ENCODE peak calls at places on chromosomes 11 and 22, in six cellular contexts. V is upper lobe of left lung; L is gastroesophageal sphincter; R is heart right ventricle; P is CD4-positive, alpha-beta T cell; B is A549. D is an unnamed sample.

GRCh38 chr22:17576475-17576874 is 13.2 kb downstream of the SLC25A18 start:
- ATAC-seq in V (no peak), L (no peak), R (peak; percentile 58), P (no peak), B (no peak), D (no peak)

GRCh38 chr11:132186699-132187098 is 816.3 kb downstream of the NTM start:
- ATAC-seq in V (no peak), L (no peak), R (no peak), P (no peak), B (no peak), D (no peak)

GRCh38 chr22:38901111-38901641 is 29.2 kb upstream of the CBX6 start:
- ATAC-seq in V (no peak), L (no peak), R (no peak), P (no peak), B (no peak), D (no peak)

GRCh38 chr22:19832476-19833108 is 22.1 kb downstream of the GNB1L start:
- ATAC-seq in V (no peak), L (no peak), R (no peak), P (no peak), B (no peak), D (no peak)

GRCh38 chr11:86606849-86607481 is 65.5 kb downstream of the ME3 start:
- ATAC-seq in V (no peak), L (no peak), R (no peak), P (no peak), B (no peak), D (peak; percentile 39)

GRCh38 chr22:19122143-19122751 is at the start of gene DGCR2:
- ATAC-seq in V (peak; percentile 98), L (peak; percentile 97), R (peak; percentile 98), P (peak; percentile 97), B (peak; percentile 94), D (peak; percentile 98)

GRCh38 chr11:73414977-73415492 is 38.8 kb downstream of the RELT start:
- ATAC-seq in V (peak; percentile 44), L (peak; percentile 39), R (peak; percentile 54), P (no peak), B (no peak), D (no peak)

GRCh38 chr11:107675902-107676301 is 36.0 kb downstream of the SLN start:
- ATAC-seq in V (no peak), L (no peak), R (no peak), P (no peak), B (no peak), D (no peak)

GRCh38 chr22:33605686-33606085 is 314.6 kb downstream of the LARGE1 start:
- ATAC-seq in V (no peak), L (no peak), R (peak; percentile 94), P (no peak), B (no peak), D (no peak)

GRCh38 chr22:31400023-31400397 is 606 bp downstream of the DRG1 start:
- ATAC-seq in V (peak; percentile 1), L (no peak), R (peak; percentile 13), P (no peak), B (no peak), D (peak; percentile 28)

GRCh38 chr22:26453195-26453594 is 24.1 kb downstream of the ASPHD2 start:
- ATAC-seq in V (no peak), L (no peak), R (no peak), P (no peak), B (no peak), D (no peak)

GRCh38 chr22:31347251-31348008 is 1.3 kb upstream of the PATZ1 start:
- ATAC-seq in V (peak; percentile 78), L (peak; percentile 46), R (peak; percentile 58), P (peak; percentile 5), B (peak; percentile 72), D (peak; percentile 59)

D was measured in SK-N-SH treated with all-trans-retinoic acid at 6 μM for 48 hours.